ENCODE peak calls at places on chromosomes 13 and 19, in four cellular contexts. P is HCT116, Y is H1, L is K562. K is an unnamed sample.

GRCh38 chr13:86974995-86975328 is 696.2 kb upstream of the SLITRK5 start:
- DNase-seq in Y (no peak), P (no peak), L (peak; percentile 2), K (no peak)

GRCh38 chr19:40266111-40266510 is 19.0 kb downstream of the AKT2 start:
- DNase-seq in P (no peak), L (no peak), Y (no peak), K (no peak)

GRCh38 chr19:6172074-6172863 is 36.8 kb downstream of the ACSBG2 start:
- DNase-seq in Y (no peak), P (no peak), L (no peak), K (no peak)

GRCh38 chr13:80010846-80011245 is 330.1 kb downstream of the SPRY2 start:
- DNase-seq in P (no peak), L (no peak), Y (no peak), K (no peak)

GRCh38 chr13:97600438-97601080 is 166.6 kb downstream of the RAP2A start:
- DNase-seq in Y (no peak), L (no peak), P (no peak), K (no peak)

GRCh38 chr19:53621885-53622710 is 9.7 kb upstream of the DPRX start:
- DNase-seq in Y (no peak), L (no peak), P (no peak), K (peak; percentile 3)

GRCh38 chr13:31965361-31966066 is 66.1 kb upstream of the FRY start:
- DNase-seq in P (no peak), L (no peak), Y (no peak), K (no peak)

GRCh38 chr13:60095300-60095699 is 68.4 kb downstream of the DIAPH3 start:
- DNase-seq in P (no peak), Y (no peak), L (peak; percentile 8), K (no peak)

GRCh38 chr13:60331249-60332012 is 65.6 kb upstream of the TDRD3 start:
- DNase-seq in Y (no peak), P (no peak), L (peak; percentile 10), K (no peak)

GRCh38 chr19:48878219-48879024 is 6.2 kb downstream of the PPP1R15A start:
- DNase-seq in L (peak; percentile 98), Y (no peak), P (no peak), K (no peak)

GRCh38 chr13:85693889-85694511 is 105.2 kb downstream of the SLITRK6 start:
- DNase-seq in Y (no peak), L (no peak), P (no peak), K (no peak)

GRCh38 chr19:11373166-11373884 is 1.1 kb upstream of the SWSAP1 start:
- DNase-seq in L (peak; percentile 43), P (no peak), Y (no peak), K (no peak)

GRCh38 chr19:2491130-2491801 is 15.3 kb downstream of the GADD45B start:
- DNase-seq in Y (no peak), P (no peak), L (no peak), K (no peak)

GRCh38 chr19:1087813-1088418 is 7.3 kb downstream of the POLR2E start:
- DNase-seq in P (no peak), Y (no peak), L (no peak), K (no peak)

GRCh38 chr19:3201072-3201700 is 15.5 kb downstream of the NCLN start:
- DNase-seq in Y (no peak), P (no peak), L (no peak), K (no peak)

GRCh38 chr19:3760871-3761361 is 576 bp downstream of the APBA3 start:
- DNase-seq in Y (no peak), L (peak; percentile 29), P (no peak), K (no peak)

GRCh38 chr19:50724522-50725217 is 1.5 kb downstream of the CLEC11A start:
- DNase-seq in L (peak; percentile 99), Y (peak; percentile 99), P (peak; percentile 99), K (peak; percentile 95)

GRCh38 chr19:53624776-53625540 is 6.8 kb upstream of the DPRX start:
- DNase-seq in L (no peak), Y (no peak), P (no peak), K (no peak)

GRCh38 chr13:49893591-49893990 is 42.5 kb downstream of the SPRYD7 start:
- DNase-seq in L (no peak), Y (no peak), P (no peak), K (no peak)

GRCh38 chr19:4415352-4415751 is 12.9 kb downstream of the CHAF1A start:
- DNase-seq in P (no peak), L (no peak), Y (no peak), K (peak; percentile 39)

GRCh38 chr13:112781881-112782361 is 92.1 kb downstream of the ATP11A start:
- DNase-seq in L (no peak), Y (peak; percentile 35), P (no peak), K (no peak)

GRCh38 chr19:821976-822773 is 420 bp upstream of the PLPPR3 start:
- DNase-seq in P (no peak), Y (peak; percentile 84), L (no peak), K (no peak)

GRCh38 chr19:51699170-51699569 is 6.0 kb downstream of the SPACA6 start:
- DNase-seq in Y (no peak), P (no peak), L (no peak), K (no peak)

GRCh38 chr19:42021185-42021584 is 27.2 kb upstream of the ATP1A3 start:
- DNase-seq in L (no peak), P (no peak), Y (no peak), K (no peak)

GRCh38 chr13:21735621-21736401 is 64.9 kb downstream of the FGF9 start:
- DNase-seq in Y (no peak), P (no peak), L (no peak), K (no peak)

GRCh38 chr19:42440357-42441046 is 2.2 kb downstream of the CXCL17 start:
- DNase-seq in L (peak; percentile 89), Y (peak; percentile 93), P (peak; percentile 42), K (no peak)

GRCh38 chr19:40858109-40858508 is 7.9 kb upstream of the CYP2A6 start:
- DNase-seq in P (no peak), L (peak; percentile 25), Y (no peak), K (no peak)

GRCh38 chr13:51781246-51782022 is 22.5 kb downstream of the DHRS12 start:
- DNase-seq in L (no peak), Y (no peak), P (peak; percentile 18), K (no peak)

GRCh38 chr13:110010433-110011135 is 224.2 kb upstream of the IRS2 start:
- DNase-seq in Y (no peak), P (no peak), L (no peak), K (no peak)

GRCh38 chr13:44759222-44759721 is 183.1 kb upstream of the TSC22D1 start:
- DNase-seq in Y (no peak), L (no peak), P (no peak), K (no peak)

GRCh38 chr13:37129867-37130266 is 24.4 kb upstream of the CSNK1A1L start:
- DNase-seq in L (no peak), Y (no peak), P (no peak), K (no peak)

GRCh38 chr19:2507109-2507508 is 31.2 kb downstream of the GADD45B start:
- DNase-seq in L (peak; percentile 45), P (peak; percentile 75), Y (no peak), K (no peak)

GRCh38 chr13:112064222-112064621 is 2.7 kb upstream of the SOX1 start:
- DNase-seq in L (no peak), P (no peak), Y (no peak), K (no peak)

GRCh38 chr19:13420780-13421179 is 85.5 kb downstream of the CACNA1A start:
- DNase-seq in Y (no peak), P (no peak), L (peak; percentile 25), K (no peak)

GRCh38 chr13:80901111-80902014 is 560.4 kb upstream of the SPRY2 start:
- DNase-seq in P (no peak), L (no peak), Y (no peak), K (no peak)

GRCh38 chr13:106343831-106344230 is 191.6 kb downstream of the EFNB2 start:
- DNase-seq in P (no peak), Y (no peak), L (no peak), K (no peak)

GRCh38 chr13:106337096-106337495 is 198.4 kb downstream of the EFNB2 start:
- DNase-seq in L (no peak), Y (no peak), P (no peak), K (no peak)

GRCh38 chr13:106344318-106344717 is 191.1 kb downstream of the EFNB2 start:
- DNase-seq in P (no peak), Y (no peak), L (no peak), K (no peak)

GRCh38 chr13:106336663-106337062 is 198.8 kb downstream of the EFNB2 start:
- DNase-seq in Y (no peak), P (no peak), L (no peak), K (no peak)

DNA sequence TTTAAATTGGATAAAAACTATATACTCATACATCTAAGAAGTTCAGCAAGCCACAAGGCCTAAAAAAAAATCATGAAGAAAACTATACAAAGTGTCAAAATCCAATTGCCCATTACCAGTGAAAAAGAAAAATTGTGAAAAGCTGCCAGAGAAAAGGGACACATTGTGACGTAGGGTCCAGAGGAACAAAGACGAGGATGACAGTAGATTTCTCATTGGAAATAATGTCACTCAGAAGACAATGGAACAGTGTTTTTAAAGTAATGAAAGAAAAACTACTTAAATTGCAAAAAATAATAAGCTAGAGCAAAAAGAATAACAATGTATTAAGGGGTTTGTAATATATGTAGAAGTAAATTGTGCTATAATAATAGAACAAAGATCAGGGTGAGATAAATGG is 195.2 kb downstream of the EFNB2 start:
- DNase-seq in L (no peak), Y (no peak), P (no peak), K (no peak)
- TF ChIP-seq YY1 in L (no peak), Y (no peak), P (no peak), K (no peak)

GRCh38 chr19:17527326-17527725 is 15.9 kb downstream of the PGLS start:
- DNase-seq in P (no peak), Y (no peak), L (no peak), K (no peak)
- H3K4me1 ChIP-seq in P (peaks cover 5% of the 10 kb centered on the region), Y (no peaks in the 10 kb centered on the region), L (peaks cover 3% of the 10 kb centered on the region), K (peaks cover 15% of the 10 kb centered on the region)

DNA sequence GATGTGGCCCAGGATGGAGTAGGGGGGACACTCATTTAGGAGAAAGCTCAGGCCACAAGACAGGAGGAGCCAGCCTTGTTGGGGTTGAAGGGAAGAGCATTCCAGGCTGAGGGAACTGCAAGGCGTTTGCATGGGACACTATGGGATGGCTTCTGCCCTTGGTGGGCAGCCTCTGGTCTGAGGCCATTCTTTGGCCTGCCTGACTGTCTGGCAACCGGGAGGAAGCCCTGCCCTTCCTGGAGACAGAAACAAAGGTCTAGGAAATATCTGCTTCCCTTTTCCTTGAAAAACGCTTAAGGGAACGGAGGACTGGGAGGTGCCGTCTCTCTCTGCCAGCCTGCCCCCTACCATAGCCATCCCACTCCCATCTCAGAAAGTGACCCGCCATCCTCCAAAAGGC is 2.8 kb upstream of the ICAM1 start:
- DNase-seq in P (no peak), Y (no peak), L (no peak), K (no peak)
- TF ChIP-seq YY1 in P (no peak), Y (no peak), L (no peak), K (no peak)

DNA sequence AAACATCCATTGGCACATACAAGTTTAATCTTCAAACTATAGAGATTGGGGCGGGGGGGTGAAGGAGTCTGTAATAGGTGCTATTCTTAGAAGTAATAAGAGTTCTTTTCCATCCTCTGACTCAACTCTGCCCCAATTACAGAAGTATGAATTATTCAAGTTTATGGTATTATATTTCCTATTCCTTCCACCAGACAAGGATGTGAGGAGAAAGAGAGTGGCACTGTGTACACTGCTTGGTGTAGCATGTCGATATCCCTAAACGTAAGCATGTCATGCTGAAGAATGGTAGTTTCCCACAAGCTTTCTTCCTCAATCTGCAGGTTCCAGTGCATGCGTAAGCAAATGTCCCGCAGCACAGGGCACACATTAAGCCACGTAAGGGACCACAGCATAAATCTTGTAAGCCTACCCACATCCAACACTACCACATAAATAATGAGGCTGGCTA is 14.1 kb downstream of the BRD4 start:
- DNase-seq in P (no peak), L (no peak), Y (no peak), K (no peak)
- H3K4me1 ChIP-seq in P (no peaks in the 10 kb centered on the region), L (peaks cover 12% of the 10 kb centered on the region), Y (peaks cover 3% of the 10 kb centered on the region), K (peaks cover 10% of the 10 kb centered on the region)

K was measured in NT2/D1.